ENCODE peak calls at places on chromosomes 13 and 19, in five cellular contexts. J, C, K, Y and L are unnamed samples.
A peak's percentile ranks its signal among the peaks of the same experiment; 100 is the strongest.

GRCh38 chr13:98511435-98511834 is 65.5 kb downstream of the STK24 start:
- DNase-seq in J (no peak), C (no peak), K (no peak), Y (no peak), L (no peak)

GRCh38 chr13:49082653-49083536 is 107.2 kb downstream of the FNDC3A start:
- DNase-seq in J (no peak), C (peak; percentile 48), K (no peak), Y (no peak), L (no peak)

GRCh38 chr13:94269557-94269956 is 209.9 kb downstream of the DCT start:
- DNase-seq in J (no peak), C (no peak), K (no peak), Y (no peak), L (no peak)

GRCh38 chr13:97716746-97717145 is 236.7 kb upstream of the IPO5 start:
- DNase-seq in J (no peak), C (no peak), K (no peak), Y (no peak), L (no peak)

GRCh38 chr19:55493650-55494171 is 5.5 kb downstream of the SSC5D start:
- DNase-seq in J (no peak), C (no peak), K (no peak), Y (no peak), L (peak; percentile 53)

GRCh38 chr13:30791354-30791921 is 56.1 kb downstream of the ALOX5AP start:
- DNase-seq in J (no peak), C (no peak), K (no peak), Y (peak; percentile 39), L (no peak)

GRCh38 chr13:58795715-58796114 is 1164.2 kb downstream of the PCDH17 start:
- DNase-seq in J (no peak), C (no peak), K (no peak), Y (no peak), L (no peak)

GRCh38 chr13:42753697-42754096 is 27.7 kb upstream of the FAM216B start:
- DNase-seq in J (no peak), C (no peak), K (no peak), Y (no peak), L (no peak)

GRCh38 chr19:13149628-13150186 is 468 bp downstream of the STX10 start:
- DNase-seq in J (peak; percentile 71), C (no peak), K (peak; percentile 32), Y (peak; percentile 45), L (peak; percentile 73)

GRCh38 chr19:6613711-6614110 is 22.8 kb upstream of the CD70 start:
- DNase-seq in J (no peak), C (no peak), K (no peak), Y (no peak), L (no peak)

GRCh38 chr19:38062959-38063786 is 156.2 kb downstream of the SIPA1L3 start:
- DNase-seq in J (no peak), C (no peak), K (no peak), Y (no peak), L (no peak)
- H3K27ac ChIP-seq in J (no peak overlapping the region), C (no peak overlapping the region), K (peak overlapping the region; percentile 6), Y (no peak overlapping the region), L (no peak overlapping the region)

GRCh38 chr19:32691291-32691951 is at the start of gene NUDT19:
- DNase-seq in J (peak; percentile 92), C (peak; percentile 62), K (peak; percentile 73), Y (peak; percentile 88), L (peak; percentile 78)
- TF ChIP-seq POLR2A in J (peak; percentile 91), C (peak; percentile 84), K (no peak), Y (no peak), L (peak; percentile 29)

GRCh38 chr13:66751691-66752090 is 478.4 kb downstream of the PCDH9 start:
- DNase-seq in J (no peak), C (no peak), K (no peak), Y (no peak), L (no peak)

GRCh38 chr13:66748712-66749111 is 481.4 kb downstream of the PCDH9 start:
- DNase-seq in J (no peak), C (no peak), K (no peak), Y (no peak), L (no peak)
- H3K27ac ChIP-seq in J (no peak overlapping the region), C (no peak overlapping the region), K (no peak overlapping the region), Y (no peak overlapping the region), L (no peak overlapping the region)

GRCh38 chr13:27631665-27632064 is 10.0 kb downstream of the POLR1D start:
- DNase-seq in J (no peak), C (no peak), K (no peak), Y (no peak), L (no peak)

GRCh38 chr13:27632648-27633047 is 11.0 kb downstream of the POLR1D start:
- DNase-seq in J (no peak), C (no peak), K (no peak), Y (no peak), L (no peak)

GRCh38 chr13:27634231-27634630 is 12.5 kb downstream of the POLR1D start:
- DNase-seq in J (no peak), C (no peak), K (peak; percentile 30), Y (no peak), L (no peak)

GRCh38 chr13:27631156-27631555 is 9.5 kb downstream of the POLR1D start:
- DNase-seq in J (no peak), C (no peak), K (no peak), Y (no peak), L (no peak)

GRCh38 chr13:27632214-27632613 is 10.5 kb downstream of the POLR1D start:
- DNase-seq in J (no peak), C (no peak), K (no peak), Y (no peak), L (no peak)
- TF ChIP-seq POLR2A in J (no peak), C (no peak), K (no peak), Y (no peak), L (no peak)

GRCh38 chr19:49439841-49440240 is 1.5 kb downstream of the SLC17A7 start:
- DNase-seq in J (no peak), C (no peak), K (no peak), Y (no peak), L (no peak)
- H3K27ac ChIP-seq in J (no peak overlapping the region), C (no peak overlapping the region), K (no peak overlapping the region), Y (no peak overlapping the region), L (no peak overlapping the region)

DNA sequence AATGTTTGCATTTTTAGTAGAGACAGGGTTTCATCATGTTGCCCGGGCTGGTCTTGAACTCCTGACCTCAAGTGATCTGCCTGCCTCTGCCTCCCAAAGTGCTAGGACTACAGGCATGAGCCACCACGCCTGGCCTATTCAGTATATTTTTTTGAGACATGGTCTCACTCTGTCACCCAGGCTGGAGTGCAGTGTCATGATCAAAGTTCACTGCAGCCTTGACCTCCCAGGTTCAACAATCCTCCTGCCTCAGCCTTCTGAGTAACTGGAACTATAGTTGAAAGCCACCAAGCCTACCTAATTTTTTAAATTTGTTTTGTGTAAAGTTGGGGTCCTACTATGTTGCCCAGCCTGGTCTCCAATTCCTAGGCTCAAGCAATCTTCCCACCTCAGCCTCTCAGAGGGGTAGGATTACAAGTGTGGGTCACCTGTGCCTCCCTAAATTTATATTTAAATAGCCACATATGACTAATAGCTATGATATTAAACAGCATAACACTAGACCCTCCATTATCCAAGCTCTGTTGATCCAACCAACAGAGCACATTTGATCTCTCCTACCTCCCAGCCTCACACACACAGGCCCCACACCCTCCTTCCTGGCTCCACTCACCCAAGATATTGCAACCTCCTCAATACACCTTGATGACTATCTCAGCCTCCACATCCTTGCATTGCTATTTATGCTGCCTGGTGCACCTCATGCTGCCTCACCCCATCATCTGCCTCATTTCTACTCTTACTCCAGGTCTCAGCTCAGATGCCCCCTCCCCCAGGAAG is 2.1 kb upstream of the CEACAM19 start:
- DNase-seq in J (no peak), C (no peak), K (no peak), Y (no peak), L (no peak)
- TF ChIP-seq POLR2A in J (no peak), C (no peak), K (no peak), Y (no peak), L (no peak)